ENCODE peak calls at places on chromosomes 13 and 19, in nine cellular contexts. O is nephron progenitor cell; H is type B pancreatic cell; N is glutamatergic neuron; L is GM13976; D is neural crest cell; Y is CD4-positive, alpha-beta T cell; E is activated CD8-positive, alpha-beta T cell treated with anti-CD3 and anti-CD28 coated beads for 36 hours; F is cardiac muscle cell. W is an unnamed sample.

GRCh38 chr13:35496011-35496410 is 19.5 kb upstream of the MAB21L1 start:
- DNase-seq in O (no peak), H (no peak), N (no peak), L (no peak), D (no peak), Y (no peak), E (no peak), F (no peak), W (no peak)

GRCh38 chr19:3366104-3366760 is at the start of gene NFIC:
- DNase-seq in O (no peak), H (no peak), N (no peak), L (peak; percentile 84), D (no peak), Y (no peak), E (peak; percentile 66), F (peak; percentile 94), W (peak; percentile 87)

GRCh38 chr19:8216357-8216756 is 7.2 kb downstream of the CERS4 start:
- DNase-seq in O (no peak), H (no peak), N (no peak), L (no peak), D (no peak), Y (no peak), E (no peak), F (no peak), W (no peak)

GRCh38 chr19:38557205-38557799 is 60.5 kb downstream of the MAP4K1 start:
- DNase-seq in O (no peak), H (no peak), N (no peak), L (no peak), D (no peak), Y (no peak), E (peak; percentile 64), F (no peak), W (no peak)

GRCh38 chr13:110560606-110561334 is 752 bp downstream of the RAB20 start:
- DNase-seq in O (no peak), H (no peak), N (peak; percentile 34), L (peak; percentile 70), D (peak; percentile 5), Y (no peak), E (peak; percentile 11), F (peak; percentile 36), W (no peak)

GRCh38 chr19:54430306-54431254 is 15.3 kb downstream of the TTYH1 start:
- DNase-seq in O (peak; percentile 91), H (no peak), N (peak; percentile 86), L (peak; percentile 83), D (peak; percentile 74), Y (peak; percentile 23), E (peak; percentile 64), F (peak; percentile 51), W (no peak)

GRCh38 chr19:13717194-13717643 is 47.1 kb upstream of the MRI1 start:
- DNase-seq in O (no peak), H (no peak), N (no peak), L (no peak), D (no peak), Y (no peak), E (no peak), F (no peak), W (no peak)

GRCh38 chr13:46184277-46184699 is 2.3 kb upstream of the LCP1 start:
- DNase-seq in O (peak; percentile 45), H (no peak), N (peak; percentile 54), L (peak; percentile 51), D (peak; percentile 33), Y (peak; percentile 51), E (peak; percentile 91), F (peak; percentile 28), W (no peak)

GRCh38 chr19:6236310-6237291 is 43.2 kb downstream of the MLLT1 start:
- DNase-seq in O (no peak), H (no peak), N (no peak), L (no peak), D (no peak), Y (no peak), E (no peak), F (no peak), W (no peak)

GRCh38 chr13:50893211-50893852 is 16.3 kb upstream of the RNASEH2B start:
- DNase-seq in O (no peak), H (no peak), N (no peak), L (peak; percentile 54), D (no peak), Y (no peak), E (peak; percentile 42), F (peak; percentile 29), W (no peak)

GRCh38 chr13:106484755-106485193 is 50.7 kb downstream of the EFNB2 start:
- DNase-seq in O (no peak), H (no peak), N (no peak), L (no peak), D (no peak), Y (no peak), E (no peak), F (peak; percentile 89), W (no peak)

GRCh38 chr13:80050252-80050651 is 290.7 kb downstream of the SPRY2 start:
- DNase-seq in O (no peak), H (no peak), N (no peak), L (no peak), D (no peak), Y (no peak), E (no peak), F (peak; percentile 35), W (no peak)

GRCh38 chr13:106232680-106233079 is 302.8 kb downstream of the EFNB2 start:
- DNase-seq in O (no peak), H (no peak), N (no peak), L (no peak), D (no peak), Y (no peak), E (no peak), F (no peak), W (no peak)

DNA sequence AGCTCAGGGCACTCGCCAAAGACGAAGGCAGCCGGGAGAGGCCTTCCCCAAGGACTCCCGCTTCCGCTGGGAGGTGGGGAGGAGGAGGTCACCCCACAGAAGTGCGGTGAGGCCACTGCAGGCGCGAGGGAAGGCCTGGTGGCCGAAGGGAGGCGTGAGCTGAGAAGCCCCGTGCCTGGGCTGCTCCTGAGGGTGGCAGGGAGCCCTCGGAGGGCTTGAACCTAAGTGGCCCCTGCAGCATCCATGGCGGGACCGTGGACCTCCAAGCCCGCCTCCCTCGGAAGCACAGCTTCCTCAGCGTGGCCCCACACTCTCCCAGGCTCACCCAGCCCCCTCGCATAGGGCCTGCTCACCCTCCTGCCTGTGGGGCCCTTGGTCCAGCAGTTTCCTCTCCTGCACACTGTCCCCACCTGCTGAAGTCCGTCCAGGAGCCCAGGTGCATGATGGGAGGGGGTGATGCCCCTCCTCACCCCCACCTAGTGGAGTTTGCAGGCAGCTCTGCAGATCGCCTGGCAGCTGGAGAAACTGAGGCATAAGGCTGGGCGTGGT is 25.9 kb downstream of the EFNA2 start:
- DNase-seq in O (no peak), H (peak; percentile 67), N (no peak), L (no peak), D (no peak), Y (no peak), E (no peak), F (no peak), W (no peak)
- TF ChIP-seq CTCF in O (no peak), H (no peak), N (no peak), L (no peak), D (no peak), Y (no peak), E (no peak), F (no peak), W (no peak)

GRCh38 chr13:48976677-48977625 is 1.2 kb downstream of the FNDC3A start:
- DNase-seq in O (no peak), H (no peak), N (no peak), L (no peak), D (no peak), Y (no peak), E (peak; percentile 66), F (no peak), W (no peak)

GRCh38 chr13:48977973-48978372 is 2.3 kb downstream of the FNDC3A start:
- DNase-seq in O (no peak), H (no peak), N (no peak), L (no peak), D (no peak), Y (no peak), E (no peak), F (no peak), W (no peak)

GRCh38 chr13:48975926-48976676 is 389 bp downstream of the FNDC3A start:
- DNase-seq in O (peak; percentile 82), H (peak; percentile 84), N (peak; percentile 83), L (peak; percentile 91), D (peak; percentile 68), Y (peak; percentile 80), E (peak; percentile 92), F (peak; percentile 84), W (peak; percentile 90)

GRCh38 chr13:48973845-48974431 is 1.8 kb upstream of the FNDC3A start:
- DNase-seq in O (no peak), H (no peak), N (no peak), L (no peak), D (no peak), Y (no peak), E (no peak), F (no peak), W (no peak)

GRCh38 chr13:48975101-48975925 is at the start of gene FNDC3A:
- DNase-seq in O (peak; percentile 86), H (no peak), N (peak; percentile 87), L (no peak), D (peak; percentile 14), Y (peak; percentile 25), E (peak; percentile 56), F (peak; percentile 84), W (peak; percentile 94)
- TF ChIP-seq CTCF in O (no peak), H (peak; percentile 33), N (no peak), L (no peak), D (peak; percentile 30), Y (peak; percentile 28), E (no peak), F (peak; percentile 8), W (no peak)

GRCh38 chr13:23667750-23668149 is 97.5 kb downstream of the TNFRSF19 start:
- DNase-seq in O (no peak), H (no peak), N (no peak), L (no peak), D (no peak), Y (no peak), E (peak; percentile 4), F (no peak), W (no peak)
- TF ChIP-seq CTCF in O (no peak), H (no peak), N (no peak), L (no peak), D (no peak), Y (no peak), E (peak; percentile 19), F (no peak), W (peak; percentile 13)

DNA sequence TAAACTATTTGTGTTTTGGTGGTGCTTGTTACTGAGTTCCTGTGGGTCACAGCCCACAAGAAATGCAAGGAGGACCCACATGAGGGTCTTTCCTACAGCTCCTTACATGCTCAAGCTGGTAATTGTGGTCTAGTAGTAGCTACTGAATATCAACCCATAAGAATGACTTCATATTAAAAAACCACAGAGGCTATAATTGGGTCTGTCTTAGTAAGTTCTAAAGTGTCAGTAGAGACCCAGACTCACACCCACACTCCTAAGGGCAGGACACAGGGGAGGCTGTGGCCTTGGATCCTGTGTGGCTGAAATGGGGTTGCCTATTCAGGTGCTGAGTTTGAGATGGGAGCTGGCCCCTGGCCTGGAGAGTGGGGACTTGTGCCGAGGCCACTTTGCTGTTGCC is 19.6 kb downstream of the TFDP1 start:
- DNase-seq in O (no peak), H (no peak), N (no peak), L (peak; percentile 77), D (no peak), Y (no peak), E (no peak), F (no peak), W (no peak)
- TF ChIP-seq CTCF in O (no peak), H (no peak), N (no peak), L (no peak), D (no peak), Y (no peak), E (no peak), F (no peak), W (no peak)